ENCODE peak calls at places on chromosomes 11 and 22, in six cellular contexts. K, G, U, C, J and I are unnamed samples.

GRCh38 chr22:27393371-27393770 is 408.2 kb downstream of the MN1 start:
- DNase-seq in K (no peak), G (no peak), U (peak; percentile 16), C (no peak), J (no peak), I (no peak)

GRCh38 chr11:113876074-113876797 is 864 bp upstream of the USP28 start:
- DNase-seq in K (peak; percentile 64), G (no peak), U (no peak), C (no peak), J (no peak), I (no peak)

GRCh38 chr22:19011075-19011474 is 75.0 kb upstream of the PRODH start:
- DNase-seq in K (no peak), G (no peak), U (no peak), C (no peak), J (no peak), I (no peak)

GRCh38 chr11:72983560-72983959 is 158.6 kb downstream of the FCHSD2 start:
- DNase-seq in K (no peak), G (no peak), U (no peak), C (no peak), J (no peak), I (no peak)

GRCh38 chr11:64810891-64811272 is 531 bp upstream of the MEN1 start:
- DNase-seq in K (no peak), G (peak; percentile 79), U (no peak), C (no peak), J (no peak), I (no peak)

GRCh38 chr11:5204787-5205186 is 4.3 kb upstream of the OR51V1 start:
- DNase-seq in K (peak; percentile 7), G (peak; percentile 81), U (peak; percentile 80), C (no peak), J (peak; percentile 72), I (peak; percentile 54)

GRCh38 chr11:6646040-6646439 is 9.6 kb downstream of the DCHS1 start:
- DNase-seq in K (peak; percentile 18), G (no peak), U (peak; percentile 86), C (no peak), J (peak; percentile 74), I (no peak)

GRCh38 chr11:73356979-73357739 is 19.0 kb upstream of the RELT start:
- DNase-seq in K (no peak), G (peak; percentile 64), U (no peak), C (no peak), J (no peak), I (no peak)

GRCh38 chr11:121711900-121712424 is 259.2 kb upstream of the SORL1-AS1 start:
- DNase-seq in K (no peak), G (no peak), U (peak; percentile 25), C (no peak), J (no peak), I (no peak)

GRCh38 chr11:9004310-9004945 is 627 bp upstream of the NRIP3 start:
- DNase-seq in K (no peak), G (peak; percentile 82), U (no peak), C (peak; percentile 73), J (no peak), I (peak; percentile 32)

GRCh38 chr22:30420401-30421178 is 5.0 kb upstream of the MTFP1 start:
- DNase-seq in K (no peak), G (no peak), U (peak; percentile 93), C (no peak), J (peak; percentile 92), I (no peak)

GRCh38 chr11:20066013-20066782 is 94.1 kb downstream of the DBX1 start:
- DNase-seq in K (no peak), G (no peak), U (no peak), C (no peak), J (peak; percentile 49), I (no peak)

GRCh38 chr22:32661296-32661695 is 140.2 kb upstream of the TIMP3 start:
- DNase-seq in K (no peak), G (no peak), U (peak; percentile 94), C (no peak), J (no peak), I (peak; percentile 24)

GRCh38 chr11:95596011-95596489 is 193.5 kb downstream of the FAM76B start:
- DNase-seq in K (no peak), G (no peak), U (peak; percentile 73), C (no peak), J (no peak), I (peak; percentile 45)

GRCh38 chr11:114172871-114173444 is 113.4 kb downstream of the ZBTB16 start:
- DNase-seq in K (peak; percentile 19), G (no peak), U (no peak), C (no peak), J (no peak), I (no peak)

GRCh38 chr11:63838150-63838681 is 694 bp upstream of the MARK2 start:
- DNase-seq in K (no peak), G (no peak), U (no peak), C (peak; percentile 52), J (no peak), I (no peak)

GRCh38 chr11:47047972-47048371 is 111.4 kb downstream of the CSTPP1 start:
- DNase-seq in K (peak; percentile 61), G (no peak), U (no peak), C (no peak), J (no peak), I (no peak)

GRCh38 chr11:77779935-77780334 is 40.6 kb downstream of the RSF1 start:
- DNase-seq in K (no peak), G (peak; percentile 75), U (peak; percentile 40), C (no peak), J (peak; percentile 30), I (peak; percentile 16)

GRCh38 chr22:40247976-40248375 is 70.3 kb downstream of the TNRC6B start:
- DNase-seq in K (no peak), G (no peak), U (no peak), C (no peak), J (no peak), I (no peak)

DNA sequence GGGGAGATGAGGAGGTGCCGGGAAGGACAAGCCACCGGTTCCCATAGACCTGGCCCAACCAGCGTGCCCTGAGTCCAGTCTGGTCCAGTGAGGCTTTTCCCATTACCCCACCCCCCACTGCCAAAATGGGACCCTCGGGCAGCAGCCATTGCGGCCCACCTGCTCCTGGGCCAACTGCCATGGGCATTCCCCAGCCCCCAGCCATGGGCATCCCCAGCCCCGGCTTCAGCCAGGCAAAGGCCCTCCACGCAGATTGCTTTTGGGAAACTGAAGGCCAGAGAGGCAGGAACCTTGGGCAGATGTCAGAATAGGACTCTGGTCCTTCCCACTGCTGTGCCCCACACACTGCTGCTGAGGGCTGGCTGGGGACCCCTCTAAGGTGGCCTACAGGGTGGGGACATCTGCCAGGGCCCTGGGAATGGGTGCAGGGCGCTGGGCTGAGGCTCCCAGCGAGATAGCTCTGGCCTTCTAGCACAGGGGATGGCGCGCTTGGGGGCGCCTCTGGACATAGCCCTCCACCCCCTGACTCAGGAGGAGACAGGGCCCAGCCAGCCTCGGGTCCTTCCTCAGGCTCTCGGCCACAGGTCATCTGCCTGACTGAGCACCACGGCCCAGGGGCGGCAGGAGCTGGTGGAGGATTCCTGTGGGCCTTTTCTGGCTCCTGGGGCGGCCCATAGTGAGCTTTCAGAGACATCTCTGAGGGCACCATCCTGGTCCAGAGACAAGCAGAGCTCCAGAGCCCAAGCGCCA is 4.9 kb downstream of the PIM3 start:
- DNase-seq in K (no peak), G (no peak), U (no peak), C (peak; percentile 31), J (no peak), I (peak; percentile 36)
- H3K4me2 ChIP-seq in K (no peak overlapping the region), G (no peak overlapping the region), U (no peak overlapping the region), C (no peak overlapping the region), J (no peak overlapping the region), I (peak overlapping the region; percentile 95)

DNA sequence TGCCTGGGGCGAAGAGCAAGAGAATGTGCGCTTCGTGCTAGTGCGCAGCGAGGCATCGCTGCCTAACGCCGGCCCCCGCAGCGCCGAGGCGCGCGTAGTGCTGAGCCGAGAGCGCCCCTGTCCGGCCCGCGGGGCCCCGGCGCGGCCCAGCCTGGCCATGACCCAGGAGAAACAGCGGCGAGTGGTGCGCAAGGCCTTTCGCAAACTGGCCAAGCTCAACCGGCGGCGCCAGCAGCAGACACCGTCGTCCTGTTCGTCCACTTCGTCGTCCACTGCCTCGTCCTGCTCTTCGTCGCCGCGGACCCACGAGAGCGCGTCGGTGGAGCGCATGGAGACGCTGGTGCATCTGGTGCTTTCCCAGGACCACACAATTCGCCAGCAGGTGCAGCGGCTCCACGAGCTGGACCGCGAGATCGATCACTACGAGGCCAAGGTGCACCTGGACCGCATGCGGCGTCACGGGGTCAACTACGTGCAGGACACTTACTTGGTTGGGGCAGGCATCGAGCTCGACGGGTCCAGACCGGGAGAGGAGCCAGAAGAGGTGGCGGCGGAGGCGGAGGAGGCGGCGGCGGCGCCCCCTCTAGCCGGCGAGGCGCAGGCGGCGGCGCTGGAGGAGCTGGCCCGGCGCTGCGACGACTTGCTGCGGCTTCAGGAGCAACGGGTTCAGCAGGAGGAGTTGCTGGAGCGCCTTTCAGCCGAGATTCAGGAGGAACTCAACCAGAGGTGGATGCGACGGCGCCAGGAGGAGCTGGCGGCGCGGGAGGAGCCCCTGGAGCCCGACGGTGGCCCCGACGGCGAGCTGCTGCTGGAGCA is 1.0 kb downstream of the RASSF10 start:
- DNase-seq in K (no peak), G (peak; percentile 68), U (peak; percentile 51), C (peak; percentile 69), J (peak; percentile 18), I (peak; percentile 52)
- H3K4me2 ChIP-seq in K (no peak overlapping the region), G (peak overlapping the region; percentile 89), U (peak overlapping the region; percentile 51), C (peak overlapping the region; percentile 72), J (no peak overlapping the region), I (peak overlapping the region; percentile 89)

GRCh38 chr11:86735462-86736302 is 63.3 kb upstream of the ME3 start:
- DNase-seq in K (no peak), G (no peak), U (peak; percentile 79), C (no peak), J (peak; percentile 78), I (no peak)
- H3K4me2 ChIP-seq in K (no peak overlapping the region), G (no peak overlapping the region), U (peak overlapping the region; percentile 57), C (no peak overlapping the region), J (peak overlapping the region; percentile 67), I (no peak overlapping the region)

DNA sequence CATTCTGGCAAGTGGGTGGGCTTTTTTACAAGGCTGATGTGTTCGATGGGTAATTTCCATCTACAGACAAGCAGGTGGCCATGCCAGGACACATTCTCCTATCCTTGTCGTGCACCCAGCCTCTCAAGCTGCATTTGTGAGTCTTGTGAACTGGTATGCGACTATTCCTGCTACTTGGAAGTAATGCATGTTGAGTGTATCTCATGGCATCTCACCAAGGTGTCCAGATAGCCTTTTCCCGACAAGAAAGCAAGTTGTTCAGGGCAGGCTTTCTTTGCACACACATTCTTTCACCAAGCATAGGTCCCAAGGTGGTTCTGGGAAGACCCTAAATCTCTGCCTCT is 18.8 kb upstream of the SYT13 start:
- DNase-seq in K (no peak), G (no peak), U (no peak), C (no peak), J (no peak), I (no peak)
- H3K4me2 ChIP-seq in K (no peak overlapping the region), G (no peak overlapping the region), U (no peak overlapping the region), C (no peak overlapping the region), J (no peak overlapping the region), I (no peak overlapping the region)

DNA sequence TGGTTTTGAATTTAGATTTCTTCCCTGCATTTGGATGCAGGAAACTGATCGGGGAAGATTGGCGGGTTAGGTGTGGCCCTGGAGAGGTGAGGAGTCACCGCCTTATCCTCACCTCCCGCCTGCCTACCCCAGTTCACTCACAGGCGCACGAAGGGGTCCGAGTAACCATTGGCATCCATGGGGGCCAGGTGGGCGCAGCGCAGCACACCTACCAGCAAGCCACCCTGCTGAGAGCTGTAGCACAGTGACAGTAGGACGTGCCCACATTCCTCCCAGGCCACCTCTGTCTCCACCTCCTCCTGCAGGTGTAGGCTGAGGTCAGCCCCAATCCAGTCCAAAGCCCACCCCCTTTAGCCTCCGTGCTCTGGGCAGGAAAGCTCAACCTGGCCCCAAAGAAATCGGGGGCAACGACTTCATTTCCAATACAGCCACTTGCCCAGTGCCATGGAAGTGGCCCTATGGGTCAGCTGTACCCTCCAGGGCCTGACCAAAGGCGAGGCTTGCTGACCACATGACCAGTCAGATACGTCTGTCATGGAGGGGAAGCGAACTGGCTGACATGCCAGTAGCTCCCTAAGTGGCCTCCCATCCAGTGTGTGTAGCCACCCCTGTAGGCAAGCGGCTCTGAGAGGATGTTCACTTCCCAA is 6.7 kb downstream of the NDUFV1 start:
- DNase-seq in K (no peak), G (no peak), U (no peak), C (peak; percentile 28), J (no peak), I (no peak)
- H3K4me2 ChIP-seq in K (peak overlapping the region; percentile 78), G (peak overlapping the region; percentile 65), U (no peak overlapping the region), C (no peak overlapping the region), J (no peak overlapping the region), I (peak overlapping the region; percentile 70)